ENCODE peak calls at places on chromosome 17, in four cellular contexts. B is GM10248, Y is right lobe of liver, T is prostate gland. G is an unnamed sample.

GRCh38 chr17:69047368-69048263 is 13.1 kb downstream of the ABCA9 start:
- DNase-seq in B (no peak), Y (peak), T (no peak), G (no peak)

GRCh38 chr17:38465420-38466345 is 37.4 kb downstream of the ARHGAP23 start:
- DNase-seq in T (peak), Y (no peak), B (peak), G (no peak)

GRCh38 chr17:8740486-8740885 is 4.2 kb downstream of the CCDC42 start:
- DNase-seq in B (peak), T (no peak), Y (no peak), G (no peak)

GRCh38 chr17:44063704-44064639 is 2.5 kb downstream of the LSM12 start:
- DNase-seq in B (no peak), Y (no peak), T (no peak), G (no peak)

GRCh38 chr17:47967607-47968252 is 3.2 kb upstream of the CDK5RAP3 start:
- DNase-seq in Y (no peak), B (no peak), T (no peak), G (no peak)

GRCh38 chr17:9389116-9389515 is 186.5 kb downstream of the STX8 start:
- DNase-seq in T (no peak), Y (peak), B (peak), G (no peak)

GRCh38 chr17:74950207-74950606 is 14.5 kb downstream of the OTOP3 start:
- DNase-seq in T (no peak), B (no peak), Y (no peak), G (no peak)

GRCh38 chr17:73841431-73842060 is 197.3 kb upstream of the SDK2 start:
- DNase-seq in Y (no peak), B (no peak), T (no peak), G (no peak)

GRCh38 chr17:66459811-66460270 is 157.4 kb downstream of the PRKCA start:
- DNase-seq in T (no peak), Y (peak), B (no peak), G (no peak)

GRCh38 chr17:27608330-27609230 is 22.4 kb upstream of the LGALS9 start:
- DNase-seq in Y (no peak), T (no peak), B (no peak), G (no peak)

GRCh38 chr17:27612160-27612767 is 18.7 kb upstream of the LGALS9 start:
- DNase-seq in T (no peak), B (no peak), Y (no peak), G (no peak)

GRCh38 chr17:27610304-27610676 is 20.7 kb upstream of the LGALS9 start:
- DNase-seq in T (no peak), Y (no peak), B (no peak), G (no peak)

GRCh38 chr17:27607692-27608091 is 23.3 kb upstream of the LGALS9 start:
- DNase-seq in T (no peak), B (no peak), Y (no peak), G (no peak)

GRCh38 chr17:27609606-27610303 is 21.2 kb upstream of the LGALS9 start:
- DNase-seq in B (no peak), Y (peak), T (peak), G (peak)
- TF ChIP-seq CTCF in B (peak), Y (peak), T (peak), G (no peak)

DNA sequence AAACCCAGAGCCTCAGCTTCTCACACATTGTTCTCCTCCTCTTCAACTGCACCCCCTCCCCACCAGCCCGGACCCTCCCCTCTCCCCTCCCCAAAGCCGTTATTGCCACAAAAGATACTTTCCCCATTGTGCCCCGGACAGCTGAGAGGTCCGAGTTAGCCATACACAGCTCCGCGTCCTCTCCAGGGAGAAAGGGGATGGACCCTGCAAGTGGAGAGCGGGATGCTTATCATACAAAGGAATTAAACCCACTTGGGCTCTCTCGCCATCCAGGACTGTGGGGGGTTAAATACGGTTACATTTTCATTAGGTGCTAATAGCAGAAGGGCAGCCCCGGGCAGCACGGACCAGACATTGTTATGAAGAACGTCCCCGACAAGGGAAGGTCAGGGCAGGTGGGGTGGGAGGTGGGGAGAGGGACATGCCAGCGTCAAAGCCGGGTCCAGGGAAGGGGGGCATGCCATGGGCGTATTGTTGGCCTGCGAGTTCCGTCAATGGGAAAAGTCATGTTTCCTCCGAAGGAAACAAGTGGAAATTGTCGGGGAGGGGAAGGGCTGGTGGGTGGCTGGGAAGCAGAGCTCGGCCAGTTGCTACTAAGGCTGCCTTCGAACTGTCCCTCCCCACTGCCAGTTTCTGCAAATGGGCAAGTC is 99.1 kb downstream of the SOX9 start:
- DNase-seq in T (no peak), B (no peak), Y (no peak), G (peak)
- TF ChIP-seq CTCF in T (no peak), B (no peak), Y (no peak), G (no peak)

GRCh38 chr17:41500131-41500911 is 5.1 kb downstream of the KRT13 start:
- DNase-seq in T (no peak), Y (no peak), B (no peak), G (no peak)

GRCh38 chr17:41494524-41494923 is 4.8 kb upstream of the KRT36 start:
- DNase-seq in Y (no peak), B (no peak), T (no peak), G (no peak)

GRCh38 chr17:41499714-41500113 is 5.7 kb downstream of the KRT13 start:
- DNase-seq in T (no peak), B (no peak), Y (no peak), G (no peak)

GRCh38 chr17:41498276-41498675 is 7.1 kb downstream of the KRT13 start:
- DNase-seq in B (no peak), Y (no peak), T (no peak), G (no peak)

DNA sequence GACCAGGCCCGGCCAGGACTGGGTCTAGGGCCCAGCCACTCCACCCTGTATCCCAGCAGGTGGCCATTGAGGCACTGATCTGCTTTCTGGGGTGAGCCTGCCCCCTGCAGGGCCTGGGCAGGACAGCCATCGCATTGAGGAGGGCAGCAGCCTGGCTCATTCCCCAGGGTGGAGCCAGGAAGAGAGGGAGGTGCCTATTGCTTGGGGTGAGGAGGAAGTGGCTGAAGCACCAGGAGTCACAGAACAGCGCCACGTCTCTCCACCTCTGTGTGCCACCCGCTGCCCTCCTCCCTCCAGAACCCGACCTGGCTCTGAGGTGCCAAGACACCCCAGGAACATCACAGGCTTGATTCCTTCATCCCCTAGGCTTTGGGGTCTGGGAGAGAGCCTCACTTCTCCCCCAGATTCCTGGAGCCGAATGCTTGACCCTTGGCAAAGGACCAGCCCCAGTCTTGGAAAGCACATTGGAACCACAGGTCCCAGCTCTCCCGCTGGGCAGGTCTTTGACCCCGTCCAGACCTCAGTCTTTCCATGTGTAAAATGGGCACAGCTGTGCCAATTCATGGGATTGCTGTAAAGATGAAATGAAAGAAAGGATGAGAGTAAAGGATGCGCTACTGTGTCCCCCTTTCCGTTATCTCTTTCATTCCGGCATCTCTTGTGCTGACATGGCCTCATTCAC is 7.2 kb upstream of the KRT36 start:
- DNase-seq in T (peak), Y (peak), B (peak), G (peak)
- TF ChIP-seq CTCF in T (peak), Y (peak), B (no peak), G (peak)

GRCh38 chr17:42117397-42118125 is 3.6 kb downstream of the KAT2A start:
- DNase-seq in Y (no peak), B (no peak), T (no peak), G (no peak)

GRCh38 chr17:42119301-42119700 is 1.9 kb downstream of the KAT2A start:
- DNase-seq in B (no peak), Y (no peak), T (no peak), G (no peak)

GRCh38 chr17:42116705-42117396 is 4.3 kb downstream of the KAT2A start:
- DNase-seq in T (peak), Y (peak), B (peak), G (peak)

GRCh38 chr17:42118126-42118510 is 3.0 kb downstream of the KAT2A start:
- DNase-seq in Y (no peak), T (no peak), B (no peak), G (no peak)

DNA sequence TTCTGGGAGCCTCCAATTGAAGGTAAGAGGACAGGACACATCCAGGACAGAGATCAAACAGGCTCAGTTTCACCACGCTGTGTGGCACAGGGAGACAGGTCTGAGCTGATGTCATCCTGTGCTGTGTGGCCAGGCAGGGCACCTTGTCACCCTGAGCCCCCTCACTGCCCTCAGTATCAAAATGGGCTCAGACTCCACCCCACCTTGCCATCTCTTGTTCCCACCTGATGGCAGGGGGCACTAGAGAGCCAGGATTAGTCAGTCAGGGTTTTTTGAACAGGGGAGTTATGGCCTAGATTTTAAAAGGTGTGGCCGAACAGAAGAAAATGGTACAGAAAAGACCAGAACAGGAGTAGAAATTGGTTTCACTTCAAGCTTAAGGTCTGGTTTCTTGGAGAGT is 2.6 kb downstream of the KAT2A start:
- DNase-seq in B (peak), T (no peak), Y (no peak), G (peak)
- TF ChIP-seq CTCF in B (peak), T (peak), Y (peak), G (peak)

GRCh38 chr17:82118178-82118814 is 20.3 kb upstream of the FASN start:
- DNase-seq in B (no peak), Y (no peak), T (no peak), G (no peak)

GRCh38 chr17:82118815-82119380 is 20.9 kb upstream of the FASN start:
- DNase-seq in B (no peak), T (no peak), Y (no peak), G (no peak)

GRCh38 chr17:82121246-82121645 is 23.2 kb upstream of the FASN start:
- DNase-seq in Y (no peak), T (no peak), B (no peak), G (no peak)

GRCh38 chr17:82121660-82122629 is 23.9 kb upstream of the FASN start:
- DNase-seq in B (no peak), T (no peak), Y (no peak), G (no peak)

GRCh38 chr17:82120148-82120547 is 22.1 kb upstream of the FASN start:
- DNase-seq in B (no peak), Y (no peak), T (no peak), G (no peak)
- TF ChIP-seq CTCF in B (no peak), Y (no peak), T (no peak), G (no peak)

DNA sequence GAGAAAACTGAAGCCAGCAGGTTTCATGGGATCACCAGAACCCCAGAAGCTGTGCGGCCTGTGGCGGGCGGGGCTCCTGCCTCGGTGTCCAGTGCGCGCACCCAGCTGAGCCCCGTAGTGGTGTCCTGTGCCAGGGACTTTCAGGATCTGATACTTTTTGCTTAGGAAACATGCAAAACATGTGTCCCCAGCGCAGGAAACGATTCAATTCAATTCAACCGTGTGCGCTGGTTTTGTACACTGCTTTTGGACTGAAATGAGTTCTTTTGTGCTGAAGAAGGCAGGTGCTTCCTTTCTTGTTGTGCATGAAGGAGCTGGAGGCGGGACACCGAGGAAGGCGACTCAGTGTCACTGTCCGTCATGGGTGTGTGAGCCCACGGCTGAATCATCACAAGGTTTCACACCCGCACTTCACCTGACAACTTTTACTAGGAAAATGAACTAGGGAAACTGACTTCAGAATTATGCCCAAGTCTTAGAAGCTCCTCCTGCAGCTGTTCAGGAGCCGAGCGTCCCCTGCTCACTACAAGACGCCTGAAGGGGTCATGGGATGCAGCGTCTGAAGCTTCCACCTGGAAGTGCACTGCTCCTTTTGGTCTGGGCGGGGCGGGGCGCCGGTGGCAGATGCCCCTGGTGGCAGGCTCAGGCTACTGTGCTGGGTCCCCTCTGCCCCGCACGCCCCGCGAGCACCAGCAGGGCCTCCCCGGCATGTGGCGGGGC is 31.4 kb upstream of the ZNF750 start:
- DNase-seq in Y (no peak), T (no peak), B (peak), G (no peak)
- TF ChIP-seq CTCF in Y (no peak), T (no peak), B (peak), G (no peak)

GRCh38 chr17:41521574-41522261 is 3.0 kb upstream of the KRT15 start:
- DNase-seq in Y (no peak), B (no peak), T (no peak), G (no peak)
- TF ChIP-seq CTCF in Y (no peak), B (no peak), T (no peak), G (no peak)

GRCh38 chr17:60086822-60087591 is 8.3 kb upstream of the HEATR6 start:
- DNase-seq in B (no peak), Y (no peak), T (no peak), G (no peak)

GRCh38 chr17:60089097-60089844 is 10.6 kb upstream of the HEATR6 start:
- DNase-seq in Y (no peak), B (peak), T (peak), G (no peak)

GRCh38 chr17:60091109-60091508 is 12.4 kb upstream of the HEATR6 start:
- DNase-seq in Y (no peak), B (no peak), T (peak), G (no peak)

GRCh38 chr17:60090412-60090811 is 11.7 kb upstream of the HEATR6 start:
- DNase-seq in B (no peak), T (peak), Y (no peak), G (no peak)

GRCh38 chr17:60087882-60088669 is 9.4 kb upstream of the HEATR6 start:
- DNase-seq in Y (no peak), B (no peak), T (no peak), G (no peak)
- TF ChIP-seq CTCF in Y (no peak), B (no peak), T (no peak), G (no peak)

DNA sequence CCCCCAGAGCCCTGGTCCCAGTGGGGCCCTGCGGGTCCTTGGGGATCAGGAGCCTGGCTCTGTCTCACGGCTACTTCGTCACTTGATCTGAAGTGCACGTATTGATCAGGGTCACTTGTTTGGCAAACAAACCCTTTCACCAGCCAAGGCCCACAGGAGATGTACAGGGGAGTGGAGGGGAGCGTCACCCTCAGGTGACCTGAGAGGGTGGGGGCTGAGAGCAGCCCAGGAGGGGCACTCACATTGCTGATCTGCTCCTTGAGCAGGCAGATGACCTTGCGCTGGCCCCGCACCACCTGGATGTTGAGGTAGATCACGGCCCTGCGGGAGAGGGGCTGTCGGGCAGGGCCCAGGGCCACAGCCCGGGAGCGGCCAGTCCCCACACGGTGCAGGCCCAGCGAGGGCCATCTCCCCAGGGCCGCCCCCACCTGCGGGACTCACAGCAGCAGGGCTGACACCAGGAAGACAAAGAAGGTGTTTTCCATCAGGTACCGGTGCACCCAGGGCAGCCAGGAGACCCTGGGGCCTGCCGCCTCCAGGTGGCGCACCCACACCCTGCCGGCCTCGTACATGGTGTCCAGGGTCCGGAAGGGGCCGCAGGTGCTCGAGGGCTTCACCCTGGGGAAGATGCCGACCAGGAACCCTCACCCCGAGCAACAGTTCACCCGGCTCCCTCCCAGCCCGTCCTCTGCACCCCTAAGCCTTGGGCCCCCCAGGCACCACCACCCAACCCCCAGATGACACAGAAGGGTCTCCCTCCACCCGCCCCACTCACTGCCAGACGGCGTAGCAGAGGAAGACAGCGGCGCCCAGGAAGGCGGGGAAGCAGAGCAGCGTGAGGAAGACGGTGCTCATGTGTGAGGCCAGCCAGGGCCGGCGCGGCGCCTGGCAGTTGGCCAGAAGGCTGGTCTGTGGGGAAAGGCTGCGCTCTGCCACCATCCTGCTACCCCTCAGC is 11.3 kb downstream of the TMC6 start:
- DNase-seq in Y (peak), B (no peak), T (no peak), G (no peak)
- TF ChIP-seq CTCF in Y (peak), B (peak), T (peak), G (peak)

GRCh38 chr17:623121-623520 is 91.5 kb downstream of the VPS53 start:
- DNase-seq in T (no peak), B (no peak), Y (no peak), G (no peak)

GRCh38 chr17:624341-624860 is 90.2 kb downstream of the VPS53 start:
- DNase-seq in Y (no peak), B (no peak), T (no peak), G (no peak)

GRCh38 chr17:628507-628941 is 86.1 kb downstream of the VPS53 start:
- DNase-seq in B (no peak), Y (peak), T (no peak), G (no peak)

GRCh38 chr17:628089-628488 is 86.5 kb downstream of the VPS53 start:
- DNase-seq in Y (no peak), T (no peak), B (no peak), G (no peak)

DNA sequence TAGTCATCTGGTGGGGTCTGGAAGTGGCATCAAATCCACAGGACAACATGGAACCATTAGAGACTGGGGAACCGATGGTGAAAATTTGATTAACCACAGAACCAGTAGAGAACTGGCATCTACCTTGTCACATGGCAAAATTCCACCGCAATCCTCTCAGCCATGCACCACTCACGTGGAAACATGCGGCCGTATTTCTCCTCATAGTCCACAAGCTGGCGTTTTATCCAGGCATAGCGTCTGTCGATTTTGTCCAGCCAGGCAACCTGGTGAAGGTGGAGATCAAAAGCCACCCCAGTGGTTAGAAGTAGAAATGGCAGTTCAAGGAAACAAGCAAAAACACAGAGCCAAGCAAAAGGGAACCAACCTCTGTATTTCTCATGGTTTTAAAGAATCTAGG is 87.6 kb downstream of the VPS53 start:
- DNase-seq in B (no peak), T (no peak), Y (no peak), G (no peak)
- TF ChIP-seq CTCF in B (no peak), T (no peak), Y (no peak), G (no peak)